ENCODE peak calls at places on chromosomes 3 and 15, in six cellular contexts. One of them, this sample, is unnamed.

GRCh38 chr3:56954125-56954524 is 106.3 kb upstream of the SPATA12 start:
- DNase-seq in stimulated activated CD8-positive, alpha-beta memory T cell treated with anti-CD3 and anti-CD28 coated beads, Interleukin-4, amount 100 ng/mL, for 48 hours: no peak
- DNase-seq in midbrain: no peak
- DNase-seq in lung: no peak
- DNase-seq in HTR-8/SVneo: no peak
- DNase-seq in G401: no peak
- DNase-seq in this sample: no peak

GRCh38 chr15:81410318-81410753 is 36.3 kb upstream of the TMC3 start:
- DNase-seq in stimulated activated CD8-positive, alpha-beta memory T cell treated with anti-CD3 and anti-CD28 coated beads, Interleukin-4, amount 100 ng/mL, for 48 hours: no peak
- DNase-seq in midbrain: peak
- DNase-seq in lung: peak
- DNase-seq in HTR-8/SVneo: peak
- DNase-seq in G401: peak
- DNase-seq in this sample: peak

GRCh38 chr3:148757238-148757930 is 59.7 kb downstream of the AGTR1 start:
- DNase-seq in stimulated activated CD8-positive, alpha-beta memory T cell treated with anti-CD3 and anti-CD28 coated beads, Interleukin-4, amount 100 ng/mL, for 48 hours: no peak
- DNase-seq in midbrain: no peak
- DNase-seq in lung: no peak
- DNase-seq in HTR-8/SVneo: peak
- DNase-seq in G401: no peak
- DNase-seq in this sample: no peak

GRCh38 chr15:64938192-64938591 is 26.5 kb downstream of the ANKDD1A start:
- DNase-seq in stimulated activated CD8-positive, alpha-beta memory T cell treated with anti-CD3 and anti-CD28 coated beads, Interleukin-4, amount 100 ng/mL, for 48 hours: no peak
- DNase-seq in midbrain: no peak
- DNase-seq in lung: no peak
- DNase-seq in HTR-8/SVneo: no peak
- DNase-seq in G401: no peak
- DNase-seq in this sample: no peak

GRCh38 chr3:69451594-69451993 is 65.7 kb upstream of the FRMD4B start:
- DNase-seq in stimulated activated CD8-positive, alpha-beta memory T cell treated with anti-CD3 and anti-CD28 coated beads, Interleukin-4, amount 100 ng/mL, for 48 hours: no peak
- DNase-seq in midbrain: no peak
- DNase-seq in lung: no peak
- DNase-seq in HTR-8/SVneo: no peak
- DNase-seq in G401: no peak
- DNase-seq in this sample: no peak

GRCh38 chr3:183210862-183211341 is 42.2 kb upstream of the B3GNT5 start:
- DNase-seq in stimulated activated CD8-positive, alpha-beta memory T cell treated with anti-CD3 and anti-CD28 coated beads, Interleukin-4, amount 100 ng/mL, for 48 hours: peak
- DNase-seq in midbrain: no peak
- DNase-seq in lung: no peak
- DNase-seq in HTR-8/SVneo: no peak
- DNase-seq in G401: no peak
- DNase-seq in this sample: no peak

GRCh38 chr3:127458698-127459097 is 131.8 kb downstream of the TPRA1 start:
- DNase-seq in stimulated activated CD8-positive, alpha-beta memory T cell treated with anti-CD3 and anti-CD28 coated beads, Interleukin-4, amount 100 ng/mL, for 48 hours: peak
- DNase-seq in midbrain: peak
- DNase-seq in lung: no peak
- DNase-seq in HTR-8/SVneo: peak
- DNase-seq in G401: no peak
- DNase-seq in this sample: no peak

GRCh38 chr3:178513539-178514410 is 22.5 kb upstream of the KCNMB2 start:
- DNase-seq in stimulated activated CD8-positive, alpha-beta memory T cell treated with anti-CD3 and anti-CD28 coated beads, Interleukin-4, amount 100 ng/mL, for 48 hours: no peak
- DNase-seq in midbrain: no peak
- DNase-seq in lung: no peak
- DNase-seq in HTR-8/SVneo: no peak
- DNase-seq in G401: no peak
- DNase-seq in this sample: no peak

GRCh38 chr3:133675631-133676335 is 14.0 kb upstream of the TOPBP1 start:
- DNase-seq in stimulated activated CD8-positive, alpha-beta memory T cell treated with anti-CD3 and anti-CD28 coated beads, Interleukin-4, amount 100 ng/mL, for 48 hours: no peak
- DNase-seq in midbrain: no peak
- DNase-seq in lung: no peak
- DNase-seq in HTR-8/SVneo: no peak
- DNase-seq in G401: no peak
- DNase-seq in this sample: no peak

GRCh38 chr3:60967141-60967540 is 284.1 kb downstream of the FHIT start:
- DNase-seq in stimulated activated CD8-positive, alpha-beta memory T cell treated with anti-CD3 and anti-CD28 coated beads, Interleukin-4, amount 100 ng/mL, for 48 hours: no peak
- DNase-seq in midbrain: no peak
- DNase-seq in lung: no peak
- DNase-seq in HTR-8/SVneo: no peak
- DNase-seq in G401: no peak
- DNase-seq in this sample: no peak

GRCh38 chr3:18080198-18080689 is 337.8 kb upstream of the TBC1D5 start:
- DNase-seq in stimulated activated CD8-positive, alpha-beta memory T cell treated with anti-CD3 and anti-CD28 coated beads, Interleukin-4, amount 100 ng/mL, for 48 hours: no peak
- DNase-seq in midbrain: no peak
- DNase-seq in lung: no peak
- DNase-seq in HTR-8/SVneo: no peak
- DNase-seq in G401: no peak
- DNase-seq in this sample: no peak

GRCh38 chr3:17038141-17038540 is 153.4 kb downstream of the PLCL2 start:
- DNase-seq in stimulated activated CD8-positive, alpha-beta memory T cell treated with anti-CD3 and anti-CD28 coated beads, Interleukin-4, amount 100 ng/mL, for 48 hours: no peak
- DNase-seq in midbrain: no peak
- DNase-seq in lung: no peak
- DNase-seq in HTR-8/SVneo: no peak
- DNase-seq in G401: peak
- DNase-seq in this sample: no peak

GRCh38 chr15:31824009-31824408 is 206.3 kb upstream of the CHRNA7 start:
- DNase-seq in stimulated activated CD8-positive, alpha-beta memory T cell treated with anti-CD3 and anti-CD28 coated beads, Interleukin-4, amount 100 ng/mL, for 48 hours: no peak
- DNase-seq in midbrain: peak
- DNase-seq in lung: no peak
- DNase-seq in HTR-8/SVneo: no peak
- DNase-seq in G401: peak
- DNase-seq in this sample: no peak

GRCh38 chr15:78047631-78048409 is 29.7 kb downstream of the TBC1D2B start:
- DNase-seq in stimulated activated CD8-positive, alpha-beta memory T cell treated with anti-CD3 and anti-CD28 coated beads, Interleukin-4, amount 100 ng/mL, for 48 hours: no peak
- DNase-seq in midbrain: peak
- DNase-seq in lung: no peak
- DNase-seq in HTR-8/SVneo: no peak
- DNase-seq in G401: no peak
- DNase-seq in this sample: no peak

GRCh38 chr3:101259485-101260341 is 60.7 kb downstream of the IMPG2 start:
- DNase-seq in stimulated activated CD8-positive, alpha-beta memory T cell treated with anti-CD3 and anti-CD28 coated beads, Interleukin-4, amount 100 ng/mL, for 48 hours: no peak
- DNase-seq in midbrain: no peak
- DNase-seq in lung: no peak
- DNase-seq in HTR-8/SVneo: no peak
- DNase-seq in G401: no peak
- DNase-seq in this sample: no peak

GRCh38 chr3:64000446-64001055 is 22.7 kb downstream of the PSMD6 start:
- DNase-seq in stimulated activated CD8-positive, alpha-beta memory T cell treated with anti-CD3 and anti-CD28 coated beads, Interleukin-4, amount 100 ng/mL, for 48 hours: no peak
- DNase-seq in midbrain: no peak
- DNase-seq in lung: no peak
- DNase-seq in HTR-8/SVneo: no peak
- DNase-seq in G401: no peak
- DNase-seq in this sample: no peak

GRCh38 chr3:185758912-185759311 is 65.9 kb downstream of the IGF2BP2 start:
- DNase-seq in stimulated activated CD8-positive, alpha-beta memory T cell treated with anti-CD3 and anti-CD28 coated beads, Interleukin-4, amount 100 ng/mL, for 48 hours: no peak
- DNase-seq in midbrain: no peak
- DNase-seq in lung: no peak
- DNase-seq in HTR-8/SVneo: no peak
- DNase-seq in G401: no peak
- DNase-seq in this sample: no peak

GRCh38 chr3:50564321-50564720 is 3.2 kb downstream of the C3orf18 start:
- DNase-seq in stimulated activated CD8-positive, alpha-beta memory T cell treated with anti-CD3 and anti-CD28 coated beads, Interleukin-4, amount 100 ng/mL, for 48 hours: no peak
- DNase-seq in midbrain: no peak
- DNase-seq in lung: no peak
- DNase-seq in HTR-8/SVneo: no peak
- DNase-seq in G401: no peak
- DNase-seq in this sample: no peak

GRCh38 chr3:122681294-122682015 is 816 bp downstream of the PARP14 start:
- DNase-seq in stimulated activated CD8-positive, alpha-beta memory T cell treated with anti-CD3 and anti-CD28 coated beads, Interleukin-4, amount 100 ng/mL, for 48 hours: no peak
- DNase-seq in midbrain: no peak
- DNase-seq in lung: no peak
- DNase-seq in HTR-8/SVneo: no peak
- DNase-seq in G401: no peak
- DNase-seq in this sample: no peak

GRCh38 chr15:80832676-80833075 is 53.5 kb downstream of the CEMIP start:
- DNase-seq in stimulated activated CD8-positive, alpha-beta memory T cell treated with anti-CD3 and anti-CD28 coated beads, Interleukin-4, amount 100 ng/mL, for 48 hours: no peak
- DNase-seq in midbrain: no peak
- DNase-seq in lung: no peak
- DNase-seq in HTR-8/SVneo: no peak
- DNase-seq in G401: no peak
- DNase-seq in this sample: no peak

GRCh38 chr3:147398841-147399534 is 7.4 kb downstream of the ZIC4 start:
- DNase-seq in stimulated activated CD8-positive, alpha-beta memory T cell treated with anti-CD3 and anti-CD28 coated beads, Interleukin-4, amount 100 ng/mL, for 48 hours: no peak
- DNase-seq in midbrain: no peak
- DNase-seq in lung: no peak
- DNase-seq in HTR-8/SVneo: no peak
- DNase-seq in G401: no peak
- DNase-seq in this sample: no peak

GRCh38 chr15:65329991-65330735 is 25.7 kb downstream of the RNU5B-1 start:
- DNase-seq in stimulated activated CD8-positive, alpha-beta memory T cell treated with anti-CD3 and anti-CD28 coated beads, Interleukin-4, amount 100 ng/mL, for 48 hours: no peak
- DNase-seq in midbrain: no peak
- DNase-seq in lung: no peak
- DNase-seq in HTR-8/SVneo: no peak
- DNase-seq in G401: no peak
- DNase-seq in this sample: no peak

GRCh38 chr15:101309436-101310162 is 14.6 kb upstream of the SNRPA1 start:
- DNase-seq in stimulated activated CD8-positive, alpha-beta memory T cell treated with anti-CD3 and anti-CD28 coated beads, Interleukin-4, amount 100 ng/mL, for 48 hours: no peak
- DNase-seq in midbrain: no peak
- DNase-seq in lung: no peak
- DNase-seq in HTR-8/SVneo: no peak
- DNase-seq in G401: no peak
- DNase-seq in this sample: no peak

GRCh38 chr15:50685976-50686467 is 575 bp downstream of the TRPM7 start:
- DNase-seq in stimulated activated CD8-positive, alpha-beta memory T cell treated with anti-CD3 and anti-CD28 coated beads, Interleukin-4, amount 100 ng/mL, for 48 hours: peak
- DNase-seq in midbrain: peak
- DNase-seq in lung: no peak
- DNase-seq in HTR-8/SVneo: peak
- DNase-seq in G401: peak
- DNase-seq in this sample: peak

GRCh38 chr3:37545479-37545878 is 316.2 kb upstream of the CTDSPL start:
- DNase-seq in stimulated activated CD8-positive, alpha-beta memory T cell treated with anti-CD3 and anti-CD28 coated beads, Interleukin-4, amount 100 ng/mL, for 48 hours: no peak
- DNase-seq in midbrain: no peak
- DNase-seq in lung: no peak
- DNase-seq in HTR-8/SVneo: no peak
- DNase-seq in G401: no peak
- DNase-seq in this sample: no peak

GRCh38 chr3:157429703-157430102 is 6.9 kb upstream of the PTX3 start:
- DNase-seq in stimulated activated CD8-positive, alpha-beta memory T cell treated with anti-CD3 and anti-CD28 coated beads, Interleukin-4, amount 100 ng/mL, for 48 hours: no peak
- DNase-seq in midbrain: no peak
- DNase-seq in lung: no peak
- DNase-seq in HTR-8/SVneo: no peak
- DNase-seq in G401: no peak
- DNase-seq in this sample: no peak

GRCh38 chr3:40895109-40895508 is 304.2 kb upstream of the CTNNB1 start:
- DNase-seq in stimulated activated CD8-positive, alpha-beta memory T cell treated with anti-CD3 and anti-CD28 coated beads, Interleukin-4, amount 100 ng/mL, for 48 hours: no peak
- DNase-seq in midbrain: no peak
- DNase-seq in lung: no peak
- DNase-seq in HTR-8/SVneo: no peak
- DNase-seq in G401: no peak
- DNase-seq in this sample: no peak

GRCh38 chr15:40875996-40876740 is 2.1 kb upstream of the RHOV start:
- DNase-seq in stimulated activated CD8-positive, alpha-beta memory T cell treated with anti-CD3 and anti-CD28 coated beads, Interleukin-4, amount 100 ng/mL, for 48 hours: no peak
- DNase-seq in midbrain: no peak
- DNase-seq in lung: no peak
- DNase-seq in HTR-8/SVneo: no peak
- DNase-seq in G401: no peak
- DNase-seq in this sample: no peak

GRCh38 chr3:123349201-123349535 is 99.7 kb downstream of the ADCY5 start:
- DNase-seq in stimulated activated CD8-positive, alpha-beta memory T cell treated with anti-CD3 and anti-CD28 coated beads, Interleukin-4, amount 100 ng/mL, for 48 hours: no peak
- DNase-seq in midbrain: no peak
- DNase-seq in lung: no peak
- DNase-seq in HTR-8/SVneo: no peak
- DNase-seq in G401: no peak
- DNase-seq in this sample: peak

GRCh38 chr15:68558318-68559305 is 20.2 kb upstream of the CORO2B start:
- DNase-seq in stimulated activated CD8-positive, alpha-beta memory T cell treated with anti-CD3 and anti-CD28 coated beads, Interleukin-4, amount 100 ng/mL, for 48 hours: no peak
- DNase-seq in midbrain: no peak
- DNase-seq in lung: no peak
- DNase-seq in HTR-8/SVneo: no peak
- DNase-seq in G401: no peak
- DNase-seq in this sample: peak

GRCh38 chr3:181913254-181913653 is 201.5 kb downstream of the SOX2 start:
- DNase-seq in stimulated activated CD8-positive, alpha-beta memory T cell treated with anti-CD3 and anti-CD28 coated beads, Interleukin-4, amount 100 ng/mL, for 48 hours: no peak
- DNase-seq in midbrain: no peak
- DNase-seq in lung: no peak
- DNase-seq in HTR-8/SVneo: no peak
- DNase-seq in G401: no peak
- DNase-seq in this sample: no peak

GRCh38 chr15:58235961-58236360 is 97.8 kb downstream of the AQP9 start:
- DNase-seq in stimulated activated CD8-positive, alpha-beta memory T cell treated with anti-CD3 and anti-CD28 coated beads, Interleukin-4, amount 100 ng/mL, for 48 hours: no peak
- DNase-seq in midbrain: no peak
- DNase-seq in lung: no peak
- DNase-seq in HTR-8/SVneo: no peak
- DNase-seq in G401: no peak
- DNase-seq in this sample: no peak

GRCh38 chr15:33742807-33743206 is 225.5 kb upstream of the CHRM5 start:
- DNase-seq in stimulated activated CD8-positive, alpha-beta memory T cell treated with anti-CD3 and anti-CD28 coated beads, Interleukin-4, amount 100 ng/mL, for 48 hours: no peak
- DNase-seq in midbrain: no peak
- DNase-seq in lung: no peak
- DNase-seq in HTR-8/SVneo: peak
- DNase-seq in G401: peak
- DNase-seq in this sample: no peak

GRCh38 chr15:66954601-66955000 is 110.8 kb upstream of the SMAD3 start:
- DNase-seq in stimulated activated CD8-positive, alpha-beta memory T cell treated with anti-CD3 and anti-CD28 coated beads, Interleukin-4, amount 100 ng/mL, for 48 hours: no peak
- DNase-seq in midbrain: no peak
- DNase-seq in lung: no peak
- DNase-seq in HTR-8/SVneo: no peak
- DNase-seq in G401: no peak
- DNase-seq in this sample: peak

GRCh38 chr3:140602781-140603180 is 75.1 kb upstream of the TRIM42 start:
- DNase-seq in stimulated activated CD8-positive, alpha-beta memory T cell treated with anti-CD3 and anti-CD28 coated beads, Interleukin-4, amount 100 ng/mL, for 48 hours: no peak
- DNase-seq in midbrain: no peak
- DNase-seq in lung: no peak
- DNase-seq in HTR-8/SVneo: no peak
- DNase-seq in G401: no peak
- DNase-seq in this sample: no peak

GRCh38 chr15:78345726-78346125 is 5.6 kb downstream of the CRABP1 start:
- DNase-seq in stimulated activated CD8-positive, alpha-beta memory T cell treated with anti-CD3 and anti-CD28 coated beads, Interleukin-4, amount 100 ng/mL, for 48 hours: no peak
- DNase-seq in midbrain: no peak
- DNase-seq in lung: no peak
- DNase-seq in HTR-8/SVneo: no peak
- DNase-seq in G401: no peak
- DNase-seq in this sample: no peak

GRCh38 chr3:163916596-163917560 is 1161.4 kb downstream of the SI start:
- DNase-seq in stimulated activated CD8-positive, alpha-beta memory T cell treated with anti-CD3 and anti-CD28 coated beads, Interleukin-4, amount 100 ng/mL, for 48 hours: no peak
- DNase-seq in midbrain: no peak
- DNase-seq in lung: no peak
- DNase-seq in HTR-8/SVneo: peak
- DNase-seq in G401: no peak
- DNase-seq in this sample: no peak

GRCh38 chr3:160544837-160545236 is 20.5 kb downstream of the KPNA4 start:
- DNase-seq in stimulated activated CD8-positive, alpha-beta memory T cell treated with anti-CD3 and anti-CD28 coated beads, Interleukin-4, amount 100 ng/mL, for 48 hours: no peak
- DNase-seq in midbrain: no peak
- DNase-seq in lung: no peak
- DNase-seq in HTR-8/SVneo: no peak
- DNase-seq in G401: no peak
- DNase-seq in this sample: no peak

GRCh38 chr3:133956333-133956732 is 60.7 kb upstream of the RAB6B start:
- DNase-seq in stimulated activated CD8-positive, alpha-beta memory T cell treated with anti-CD3 and anti-CD28 coated beads, Interleukin-4, amount 100 ng/mL, for 48 hours: no peak
- DNase-seq in midbrain: no peak
- DNase-seq in lung: no peak
- DNase-seq in HTR-8/SVneo: no peak
- DNase-seq in G401: no peak
- DNase-seq in this sample: no peak

GRCh38 chr15:38050529-38050928 is 116.1 kb downstream of the TMCO5A start:
- DNase-seq in stimulated activated CD8-positive, alpha-beta memory T cell treated with anti-CD3 and anti-CD28 coated beads, Interleukin-4, amount 100 ng/mL, for 48 hours: no peak
- DNase-seq in midbrain: no peak
- DNase-seq in lung: no peak
- DNase-seq in HTR-8/SVneo: no peak
- DNase-seq in G401: no peak
- DNase-seq in this sample: no peak

This sample was measured in suprapubic skin.